ENCODE peak calls at places on chromosomes 12 and 14, in seven cellular contexts. Q is IMR-90; C is cardiac muscle cell; T is CD4-positive, alpha-beta memory T cell; K is Panc1; U is CD4-positive, CD25-positive, alpha-beta regulatory T cell; A is HL-60. S is an unnamed sample.

GRCh38 chr12:53145383-53145782 is 35.1 kb upstream of the ZNF740 start:
- DNase-seq in Q (peak), C (peak), T (no peak), K (no peak), U (no peak), A (no peak), S (no peak)

GRCh38 chr12:67482751-67483661 is 165.5 kb upstream of the DYRK2 start:
- DNase-seq in Q (peak), C (peak), T (peak), K (no peak), U (peak), A (peak), S (peak)

GRCh38 chr12:52591521-52591920 is 9.7 kb downstream of the KRT72 start:
- DNase-seq in Q (no peak), C (no peak), T (no peak), K (no peak), U (no peak), A (no peak), S (no peak)

GRCh38 chr14:101411770-101412169 is 149.5 kb upstream of the DIO3 start:
- DNase-seq in Q (no peak), C (no peak), T (no peak), K (no peak), U (no peak), A (no peak), S (no peak)

GRCh38 chr12:104064842-104065441 is 611 bp downstream of the HCFC2 start:
- DNase-seq in Q (no peak), C (no peak), T (peak), K (no peak), U (no peak), A (no peak), S (no peak)

GRCh38 chr12:19171731-19172130 is 42.2 kb downstream of the PLEKHA5 start:
- DNase-seq in Q (no peak), C (no peak), T (no peak), K (no peak), U (no peak), A (no peak), S (no peak)

GRCh38 chr12:65634061-65634460 is 190.2 kb upstream of the HMGA2 start:
- DNase-seq in Q (no peak), C (no peak), T (no peak), K (no peak), U (no peak), A (no peak), S (no peak)

GRCh38 chr12:118404876-118405521 is 28.6 kb downstream of the SUDS3 start:
- DNase-seq in Q (peak), C (peak), T (peak), K (peak), U (peak), A (peak), S (peak)

GRCh38 chr12:49446571-49446970 is 79.3 kb downstream of the SPATS2 start:
- DNase-seq in Q (no peak), C (no peak), T (no peak), K (no peak), U (no peak), A (no peak), S (no peak)

DNA sequence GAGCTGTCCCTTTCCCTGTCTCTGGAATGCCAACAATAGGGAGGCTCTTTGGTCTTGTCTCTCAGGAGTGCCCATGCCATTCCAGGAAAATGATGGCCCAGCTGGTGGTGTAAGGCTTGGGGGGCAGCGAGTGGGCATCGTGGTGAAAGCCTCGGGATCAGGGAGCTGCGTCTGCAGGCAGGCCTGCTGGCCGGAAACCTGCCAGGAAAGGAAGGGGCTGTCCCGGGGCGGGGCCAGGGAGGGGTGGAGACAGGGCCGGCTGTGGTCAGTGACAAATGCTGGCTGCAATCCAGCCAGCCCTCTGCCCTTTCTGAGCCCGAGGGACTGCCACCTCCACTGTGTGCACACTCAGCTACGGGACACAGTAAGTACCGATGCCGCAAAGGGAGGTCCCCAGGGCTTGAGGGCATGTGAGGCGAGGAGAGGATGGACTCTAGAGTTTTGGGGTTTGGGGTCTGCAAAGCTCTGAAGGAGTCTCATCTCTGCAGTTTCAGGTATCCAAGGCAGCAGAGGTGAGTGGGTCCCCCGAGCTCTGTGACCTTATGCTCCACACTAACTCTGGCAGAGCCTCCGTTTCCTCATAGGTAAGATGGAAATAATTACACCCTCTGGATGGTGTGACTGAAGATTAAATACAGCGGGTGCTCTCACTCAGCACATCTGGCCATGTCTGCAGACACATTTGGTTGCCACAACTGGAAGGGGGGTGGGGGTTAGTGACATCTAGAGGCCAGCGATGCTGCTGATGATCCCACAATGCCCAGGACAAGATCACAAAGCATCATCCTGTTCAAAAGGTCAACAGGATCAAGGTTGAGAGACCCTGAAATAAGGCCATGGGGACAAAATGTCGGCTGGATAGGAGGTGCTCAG is at the start of gene SERPINA5:
- DNase-seq in Q (no peak), C (peak), T (no peak), K (no peak), U (no peak), A (no peak), S (no peak)
- H3K4me3 ChIP-seq in Q (no peak), C (no peak), T (no peak), K (no peak), U (no peak), A (no peak), S (no peak)

GRCh38 chr12:111035578-111036301 is 115.4 kb upstream of the MYL2 start:
- DNase-seq in Q (no peak), C (no peak), T (no peak), K (no peak), U (no peak), A (no peak), S (no peak)
- H3K4me3 ChIP-seq in Q (no peak), C (peak), T (no peak), K (no peak), U (no peak), A (no peak), S (no peak)

GRCh38 chr14:60658116-60658515 is 8.8 kb upstream of the SIX1 start:
- DNase-seq in Q (no peak), C (no peak), T (no peak), K (no peak), U (no peak), A (no peak), S (no peak)
- H3K4me3 ChIP-seq in Q (peak), C (peak), T (no peak), K (peak), U (no peak), A (no peak), S (no peak)

DNA sequence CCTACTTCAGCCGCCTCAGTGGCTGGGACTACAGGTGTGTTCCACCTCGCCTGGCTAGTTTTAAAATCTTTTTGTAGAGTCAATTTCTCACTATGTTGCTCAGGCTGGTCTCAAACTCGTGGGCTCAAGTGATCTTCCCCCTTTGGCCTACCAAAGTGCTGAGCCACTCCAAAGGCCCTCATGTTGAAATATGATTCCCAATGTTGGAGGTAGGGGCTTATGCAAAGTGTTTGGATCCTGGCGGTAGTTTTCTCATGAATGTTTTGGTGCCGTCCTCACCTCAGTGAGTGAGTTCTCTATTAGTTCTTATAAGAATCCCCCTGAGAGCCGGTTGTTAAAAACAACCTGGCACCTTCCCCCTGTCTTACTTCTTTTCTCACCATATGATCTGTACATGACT is 784.6 kb downstream of the TMTC2 start:
- DNase-seq in Q (no peak), C (no peak), T (no peak), K (no peak), U (no peak), A (no peak), S (no peak)
- H3K4me3 ChIP-seq in Q (no peak), C (peak), T (no peak), K (no peak), U (no peak), A (no peak), S (no peak)

DNA sequence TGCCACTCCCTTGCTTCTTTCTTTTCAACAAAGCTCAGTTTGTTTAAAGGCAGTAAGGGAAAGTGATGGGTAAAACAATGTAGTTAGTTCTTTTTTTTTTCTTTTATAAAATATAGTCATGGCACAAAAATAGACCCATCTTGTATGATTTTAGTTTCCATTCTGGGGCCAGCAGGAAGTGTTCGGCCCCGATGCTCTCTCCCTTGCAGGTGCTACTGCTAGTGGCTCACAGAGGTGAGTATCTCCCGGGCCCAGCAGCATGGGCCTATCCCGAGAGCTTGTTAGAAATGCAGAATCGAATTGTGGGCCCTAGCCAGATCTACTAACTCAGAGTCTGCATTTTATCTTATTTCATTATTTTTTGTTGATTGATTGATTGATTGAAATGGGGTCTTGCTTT is 78.7 kb downstream of the SYNE3 start:
- DNase-seq in Q (no peak), C (no peak), T (no peak), K (no peak), U (no peak), A (no peak), S (no peak)
- H3K4me3 ChIP-seq in Q (no peak), C (no peak), T (no peak), K (no peak), U (no peak), A (no peak), S (no peak)

DNA sequence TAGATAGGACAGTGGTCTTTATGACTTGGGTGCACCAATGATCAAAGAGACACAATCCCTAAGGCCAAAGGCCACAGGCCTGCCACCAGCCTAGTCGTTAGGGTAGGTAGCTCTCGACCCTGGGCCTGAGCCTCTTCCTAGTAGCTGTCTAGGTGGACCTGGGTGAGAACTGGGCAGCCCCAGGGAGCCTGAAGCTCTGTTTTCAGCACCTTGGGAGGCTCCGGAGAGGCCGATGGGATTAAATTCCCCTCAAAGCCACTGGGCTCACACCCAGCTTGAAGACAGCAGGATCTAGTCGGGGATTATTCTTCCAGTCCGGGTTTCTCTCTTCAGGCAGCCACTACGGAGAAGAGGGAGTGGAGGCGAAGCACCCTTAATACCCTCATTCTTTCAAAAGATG is 79.8 kb downstream of the TMEM260 start:
- DNase-seq in Q (no peak), C (no peak), T (no peak), K (no peak), U (no peak), A (no peak), S (no peak)
- H3K4me3 ChIP-seq in Q (no peak), C (no peak), T (no peak), K (no peak), U (no peak), A (no peak), S (no peak)

GRCh38 chr14:104932676-104933631 is 8.3 kb downstream of the PLD4 start:
- DNase-seq in Q (peak), C (peak), T (peak), K (peak), U (peak), A (peak), S (peak)
- H3K4me3 ChIP-seq in Q (peak), C (peak), T (no peak), K (peak), U (no peak), A (peak), S (peak)

DNA sequence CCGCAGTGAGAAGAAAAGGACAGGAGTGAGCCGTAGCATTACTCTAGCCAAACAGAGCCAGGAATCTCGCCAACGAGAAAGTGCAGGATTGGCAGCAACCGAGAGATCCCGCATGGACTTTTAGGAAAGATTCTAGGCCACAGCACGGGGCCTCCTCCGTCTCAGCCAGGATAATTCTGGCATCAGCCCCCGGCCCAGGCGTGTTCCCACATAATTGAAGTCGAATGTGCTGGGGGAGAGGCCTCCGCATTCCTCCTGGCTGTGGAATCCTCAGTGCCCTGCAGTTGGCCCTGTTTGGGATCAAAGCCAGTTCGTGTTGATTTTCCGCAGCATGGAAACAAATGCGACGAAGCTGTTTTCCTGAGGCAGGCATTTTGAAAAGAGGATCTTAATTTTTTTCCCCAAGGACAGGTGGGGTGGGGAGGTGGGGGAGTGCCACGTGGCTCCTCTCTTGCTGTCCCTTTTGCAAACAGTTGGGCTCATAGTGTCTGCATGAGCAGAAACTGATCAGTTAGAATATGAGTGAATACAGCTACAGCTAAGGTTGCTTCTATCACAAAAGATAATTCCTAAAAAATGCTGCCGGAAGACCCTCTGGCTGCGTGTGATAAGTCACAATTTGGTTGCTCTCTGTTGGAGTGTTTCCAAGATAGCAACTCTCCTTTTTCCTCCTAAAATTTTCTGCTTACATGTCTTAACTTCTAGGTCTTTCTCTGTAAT is 37.3 kb upstream of the ATXN2 start:
- DNase-seq in Q (peak), C (peak), T (no peak), K (no peak), U (no peak), A (no peak), S (no peak)
- H3K4me3 ChIP-seq in Q (no peak), C (no peak), T (no peak), K (no peak), U (no peak), A (no peak), S (no peak)